ENCODE peak calls at places on chromosomes 5 and 9, in five cellular contexts. B is NCI-H1092; C is CD8-positive, alpha-beta memory T cell; J is NCI-H748 treated with DMSO at 0.1 percent for 48 hours; Z is KBM-7. A is an unnamed sample.

GRCh38 chr9:111527347-111527746 is 2.4 kb downstream of the ZNF483 start:
- DNase-seq in C (no peak), J (no peak), Z (no peak), B (no peak), A (no peak)

GRCh38 chr9:112002847-112003457 is 106.3 kb downstream of the UGCG start:
- DNase-seq in Z (no peak), J (no peak), B (no peak), C (no peak), A (no peak)

GRCh38 chr5:118115791-118116190 is 872.6 kb downstream of the DTWD2 start:
- DNase-seq in B (no peak), J (no peak), Z (no peak), C (no peak), A (no peak)

GRCh38 chr5:172200476-172200875 is 6.5 kb downstream of the EFCAB9 start:
- DNase-seq in C (no peak), Z (no peak), J (no peak), B (no peak), A (no peak)

GRCh38 chr5:150329038-150329437 is 26.3 kb upstream of the ARSI start:
- DNase-seq in Z (no peak), B (no peak), C (no peak), J (no peak), A (no peak)

GRCh38 chr9:20356392-20357206 is 265.7 kb downstream of the MLLT3 start:
- DNase-seq in C (peak; percentile 53), B (peak; percentile 73), J (peak; percentile 67), Z (peak; percentile 76), A (peak; percentile 63)

GRCh38 chr9:71273613-71274012 is 152.2 kb upstream of the TRPM3 start:
- DNase-seq in B (no peak), J (no peak), C (no peak), Z (no peak), A (no peak)

GRCh38 chr5:62732677-62733121 is 154.1 kb downstream of the LRRC70 start:
- DNase-seq in C (no peak), B (no peak), Z (peak; percentile 78), J (no peak), A (no peak)

GRCh38 chr5:52837068-52837467 is 49.4 kb downstream of the ITGA1 start:
- DNase-seq in C (no peak), Z (no peak), J (no peak), B (no peak), A (no peak)

GRCh38 chr9:92882276-92882675 is 4.4 kb upstream of the ZNF484 start:
- DNase-seq in C (no peak), B (no peak), J (no peak), Z (no peak), A (no peak)